ENCODE peak calls at places on chromosomes 1 and 21, in nine cellular contexts. F, Q, I, A, W, U, P, K and R are unnamed samples.

GRCh38 chr1:186595969-186596368 is 84.3 kb downstream of the PTGS2 start:
- DNase-seq in F (no peak), Q (no peak), I (no peak), A (no peak), W (no peak), U (no peak), P (no peak), K (no peak), R (no peak)

GRCh38 chr1:59076612-59077011 is 220.3 kb upstream of the FGGY start:
- DNase-seq in F (no peak), Q (no peak), I (no peak), A (no peak), W (no peak), U (no peak), P (no peak), K (peak), R (no peak)

GRCh38 chr1:15834406-15835204 is 12.9 kb upstream of the SPEN start:
- DNase-seq in F (peak), Q (peak), I (peak), A (peak), W (peak), U (peak), P (peak), K (peak), R (no peak)

GRCh38 chr1:67532452-67533216 is 102.4 kb upstream of the SERBP1 start:
- DNase-seq in F (no peak), Q (no peak), I (no peak), A (peak), W (no peak), U (peak), P (no peak), K (peak), R (no peak)

GRCh38 chr21:30674312-30674711 is 31.6 kb downstream of the KRTAP20-3 start:
- DNase-seq in F (no peak), Q (no peak), I (no peak), A (no peak), W (no peak), U (no peak), P (no peak), K (no peak), R (no peak)

GRCh38 chr1:216929870-216930582 is 206.8 kb upstream of the ESRRG start:
- DNase-seq in F (no peak), Q (no peak), I (no peak), A (no peak), W (no peak), U (no peak), P (no peak), K (peak), R (peak)

GRCh38 chr1:10962483-10962882 is 50.0 kb upstream of the TARDBP start:
- DNase-seq in F (no peak), Q (peak), I (no peak), A (no peak), W (no peak), U (no peak), P (no peak), K (no peak), R (no peak)

GRCh38 chr1:217134857-217135568 is 411.8 kb upstream of the ESRRG start:
- DNase-seq in F (no peak), Q (no peak), I (no peak), A (no peak), W (no peak), U (peak), P (no peak), K (peak), R (no peak)

GRCh38 chr21:42524341-42525227 is 10.9 kb downstream of the SLC37A1 start:
- DNase-seq in F (no peak), Q (peak), I (peak), A (peak), W (no peak), U (peak), P (peak), K (no peak), R (no peak)

GRCh38 chr1:201149400-201149799 is 4.9 kb downstream of the TMEM9 start:
- DNase-seq in F (no peak), Q (no peak), I (no peak), A (no peak), W (no peak), U (peak), P (no peak), K (peak), R (no peak)

GRCh38 chr1:91816055-91816454 is 69.9 kb downstream of the TGFBR3 start:
- DNase-seq in F (no peak), Q (no peak), I (no peak), A (no peak), W (no peak), U (no peak), P (no peak), K (no peak), R (no peak)

GRCh38 chr1:66168467-66168887 is 365.5 kb upstream of the SGIP1 start:
- DNase-seq in F (no peak), Q (no peak), I (no peak), A (no peak), W (no peak), U (no peak), P (no peak), K (no peak), R (no peak)

GRCh38 chr1:98328855-98329254 is 332.7 kb upstream of the SNX7 start:
- DNase-seq in F (no peak), Q (no peak), I (no peak), A (no peak), W (no peak), U (no peak), P (no peak), K (no peak), R (no peak)

GRCh38 chr21:37862536-37862935 is 53.7 kb downstream of the KCNJ6 start:
- DNase-seq in F (no peak), Q (no peak), I (no peak), A (no peak), W (no peak), U (peak), P (no peak), K (peak), R (no peak)

GRCh38 chr1:51566260-51566659 is 47.2 kb upstream of the EPS15 start:
- DNase-seq in F (no peak), Q (no peak), I (no peak), A (no peak), W (no peak), U (no peak), P (no peak), K (no peak), R (no peak)

GRCh38 chr1:51569284-51570062 is 47.4 kb upstream of the OSBPL9 start:
- DNase-seq in F (no peak), Q (no peak), I (no peak), A (no peak), W (no peak), U (no peak), P (no peak), K (peak), R (peak)

GRCh38 chr1:51570063-51570720 is 46.7 kb upstream of the OSBPL9 start:
- DNase-seq in F (no peak), Q (no peak), I (no peak), A (no peak), W (no peak), U (no peak), P (no peak), K (no peak), R (no peak)

GRCh38 chr1:51567653-51568052 is 48.6 kb upstream of the EPS15 start:
- DNase-seq in F (no peak), Q (no peak), I (no peak), A (no peak), W (no peak), U (no peak), P (no peak), K (peak), R (peak)

DNA sequence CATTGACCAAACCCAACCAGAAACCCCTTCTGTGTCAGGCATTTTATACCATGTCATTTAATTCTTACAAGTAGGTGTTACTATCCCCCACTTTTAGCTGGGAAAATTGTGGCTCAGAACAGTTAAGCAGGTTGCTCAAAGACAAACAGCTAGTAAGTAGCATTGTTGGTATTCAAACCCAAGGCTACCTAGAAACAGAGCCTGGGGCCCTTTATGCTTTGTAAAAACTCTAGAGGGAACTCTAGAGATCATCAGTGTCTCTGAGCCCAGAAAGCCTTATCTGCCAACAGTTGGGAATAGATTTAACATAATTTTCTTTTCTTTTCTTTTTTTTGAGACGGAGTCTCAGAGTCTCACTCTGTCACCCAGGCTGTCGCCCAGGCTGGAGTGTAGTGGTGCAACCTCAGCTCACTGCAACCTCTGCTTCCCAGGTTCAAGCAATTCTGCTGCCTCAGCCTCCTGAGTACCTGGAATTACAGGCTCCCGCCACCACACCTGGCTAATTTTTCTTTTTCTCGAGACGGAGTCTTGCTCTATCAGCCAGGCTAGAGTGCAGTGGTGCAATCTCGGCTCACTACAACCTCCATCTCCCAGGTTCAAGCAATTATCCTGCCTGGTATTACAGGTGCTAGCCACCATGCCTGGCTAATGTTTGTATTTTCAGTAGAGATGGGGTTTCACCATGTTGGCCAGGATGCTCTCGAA is 48.5 kb upstream of the OSBPL9 start:
- DNase-seq in F (no peak), Q (no peak), I (no peak), A (no peak), W (no peak), U (no peak), P (no peak), K (no peak), R (no peak)
- H3K27ac ChIP-seq in F (no peak), Q (peak), I (no peak), A (no peak), W (no peak), U (no peak), P (peak), K (peak), R (peak)

DNA sequence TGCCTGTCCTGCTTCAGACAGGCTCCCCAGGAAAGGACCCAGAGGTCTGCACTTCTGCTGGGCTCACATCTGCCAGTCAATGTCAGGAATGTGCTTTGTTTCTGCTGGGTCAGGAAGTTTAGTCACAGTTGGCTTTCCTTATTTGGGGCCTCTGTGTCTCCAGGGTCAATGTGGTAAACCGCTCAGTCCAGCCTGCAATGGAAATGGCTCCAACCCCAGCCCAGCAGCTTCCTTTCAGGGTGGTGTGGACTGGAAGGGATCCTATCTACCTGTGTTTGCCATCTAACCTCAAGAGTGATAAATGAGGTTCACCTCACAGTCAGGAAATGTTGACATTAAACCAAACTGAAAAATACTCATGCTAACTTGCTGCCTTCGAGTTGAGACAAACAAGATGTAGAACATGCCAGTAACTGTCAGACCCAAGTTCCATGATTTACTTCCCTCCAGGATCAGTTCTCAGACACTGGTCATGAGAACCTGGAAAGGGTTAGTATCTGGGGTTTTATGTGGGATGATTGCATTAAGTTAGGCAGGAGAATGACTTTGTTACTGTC is 20.3 kb downstream of the ENO1 start:
- DNase-seq in F (no peak), Q (no peak), I (no peak), A (no peak), W (no peak), U (peak), P (no peak), K (no peak), R (no peak)
- H3K27ac ChIP-seq in F (no peak), Q (peak), I (peak), A (peak), W (no peak), U (peak), P (peak), K (peak), R (peak)

DNA sequence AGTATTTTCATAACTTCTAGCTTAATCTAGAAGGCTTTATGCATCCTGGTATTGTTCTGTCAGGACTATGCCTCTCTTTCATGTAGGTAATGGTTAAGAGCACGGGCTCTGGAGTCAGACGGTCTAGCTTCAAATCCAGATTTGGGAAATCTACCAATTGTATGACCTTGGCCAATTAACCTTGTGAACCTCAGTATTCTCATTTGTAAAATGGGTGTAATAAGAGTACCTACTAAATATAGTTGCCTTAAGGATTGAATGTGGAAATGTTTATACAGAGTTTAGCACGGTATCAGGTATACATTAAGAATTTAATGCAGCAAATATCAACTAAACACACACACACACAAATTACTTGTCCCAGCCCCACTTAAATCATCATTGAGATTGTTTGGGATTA is 97.3 kb upstream of the RAB3GAP2 start:
- DNase-seq in F (no peak), Q (no peak), I (no peak), A (no peak), W (no peak), U (no peak), P (no peak), K (no peak), R (no peak)
- H3K27ac ChIP-seq in F (no peak), Q (peak), I (no peak), A (no peak), W (no peak), U (peak), P (peak), K (no peak), R (peak)

DNA sequence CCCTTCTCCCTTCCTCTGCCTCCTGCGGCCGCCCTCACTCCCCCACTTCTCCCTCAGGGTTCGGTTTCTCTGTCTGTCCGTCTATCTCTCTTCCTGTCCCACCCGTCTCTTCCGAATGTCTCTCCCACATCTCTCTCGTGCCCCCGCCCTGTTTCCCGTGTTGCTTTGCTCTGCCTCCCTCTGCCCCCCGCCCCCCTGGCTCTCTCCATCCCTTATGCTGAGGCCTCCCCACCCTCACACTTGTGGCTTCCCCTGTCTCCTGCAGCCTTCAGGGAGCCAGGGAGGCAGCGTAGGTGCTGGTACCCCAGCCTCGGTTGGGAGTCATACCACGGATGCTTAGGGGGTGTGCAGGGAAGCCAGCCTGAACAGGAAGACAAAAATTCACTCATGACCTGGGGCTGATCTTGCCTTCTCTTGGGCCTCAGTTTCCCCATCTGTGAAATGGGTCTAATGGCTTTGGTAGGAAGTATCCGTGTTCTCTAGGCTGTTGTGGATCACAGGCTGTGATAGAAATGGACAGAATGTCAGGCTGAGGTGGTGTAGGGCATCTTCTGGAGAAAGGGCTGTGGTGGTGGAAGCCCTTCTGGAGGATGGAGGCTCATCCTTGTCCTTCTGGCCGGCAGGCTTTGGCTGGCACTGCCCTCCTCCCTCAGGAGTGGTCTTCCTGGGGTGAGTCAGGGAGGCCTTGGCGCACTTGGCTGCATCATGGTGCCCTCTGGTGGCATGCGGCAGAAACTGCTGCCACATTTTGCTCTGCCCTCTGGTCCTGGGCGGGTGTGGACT is 55.5 kb downstream of the FOXO6 start:
- DNase-seq in F (peak), Q (peak), I (no peak), A (peak), W (no peak), U (peak), P (peak), K (peak), R (no peak)
- H3K27ac ChIP-seq in F (no peak), Q (no peak), I (no peak), A (no peak), W (no peak), U (no peak), P (no peak), K (peak), R (no peak)

GRCh38 chr1:230850547-230850946 is 17.8 kb downstream of the C1orf198 start:
- DNase-seq in F (no peak), Q (no peak), I (no peak), A (no peak), W (no peak), U (no peak), P (no peak), K (no peak), R (no peak)
- H3K27ac ChIP-seq in F (peak), Q (peak), I (peak), A (peak), W (peak), U (peak), P (no peak), K (no peak), R (no peak)

DNA sequence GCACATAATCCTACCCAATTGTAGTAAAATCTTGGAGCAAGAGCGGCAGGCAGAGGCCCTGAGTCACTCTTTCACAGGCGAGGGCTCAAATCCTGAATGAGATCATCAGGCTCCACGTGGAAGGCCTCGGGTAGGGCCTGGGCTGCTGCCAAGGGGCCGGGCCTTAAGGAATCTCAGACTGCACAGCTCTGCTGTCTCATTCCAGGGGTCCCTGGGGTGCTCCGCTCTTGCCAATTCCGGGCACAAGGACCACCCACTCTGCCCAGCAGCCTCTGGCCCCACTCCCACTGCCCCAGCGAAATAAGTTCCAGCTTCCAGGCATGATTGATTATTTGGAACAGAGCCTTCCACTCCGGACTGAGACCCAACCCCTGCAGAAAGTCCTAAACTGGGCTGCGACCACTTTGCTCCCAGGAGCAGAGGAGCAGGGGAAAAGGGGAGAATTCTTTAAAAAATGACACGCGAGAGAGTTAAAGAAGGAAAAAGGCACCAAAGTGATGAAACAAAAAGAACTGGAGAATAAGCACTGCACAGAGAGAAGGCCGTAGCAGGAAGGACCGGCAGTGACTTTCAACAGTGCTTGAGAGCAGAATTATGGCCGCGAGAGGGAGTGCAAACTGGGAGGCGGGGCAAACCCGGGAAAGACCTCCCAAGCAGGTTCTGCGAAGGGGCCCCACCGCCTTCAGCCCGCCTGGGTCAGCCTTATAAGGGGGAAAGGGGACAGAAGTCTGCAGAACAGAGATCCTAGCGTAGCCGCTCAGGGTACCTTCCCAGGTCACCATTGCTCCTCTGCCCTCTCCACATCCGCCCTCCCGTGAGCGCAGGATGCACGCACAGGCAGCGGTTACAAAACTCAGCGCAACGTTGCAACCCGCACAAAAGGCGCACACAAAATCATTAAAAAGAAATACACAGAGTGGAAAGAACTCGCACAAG is 2.0 kb downstream of the ADAMTS1 start:
- DNase-seq in F (peak), Q (peak), I (peak), A (peak), W (peak), U (peak), P (peak), K (peak), R (peak)
- H3K27ac ChIP-seq in F (peak), Q (peak), I (peak), A (peak), W (peak), U (peak), P (peak), K (peak), R (peak)

GRCh38 chr1:170593612-170594011 is 61.6 kb downstream of the GORAB start:
- DNase-seq in F (no peak), Q (no peak), I (no peak), A (no peak), W (no peak), U (no peak), P (no peak), K (no peak), R (no peak)

GRCh38 chr1:170593173-170593572 is 61.2 kb downstream of the GORAB start:
- DNase-seq in F (no peak), Q (no peak), I (no peak), A (no peak), W (no peak), U (no peak), P (no peak), K (no peak), R (no peak)

GRCh38 chr1:170596701-170597100 is 64.7 kb downstream of the GORAB start:
- DNase-seq in F (no peak), Q (no peak), I (no peak), A (no peak), W (no peak), U (no peak), P (no peak), K (no peak), R (no peak)

GRCh38 chr1:170592591-170593111 is 60.7 kb downstream of the GORAB start:
- DNase-seq in F (no peak), Q (no peak), I (no peak), A (no peak), W (no peak), U (no peak), P (no peak), K (no peak), R (no peak)

DNA sequence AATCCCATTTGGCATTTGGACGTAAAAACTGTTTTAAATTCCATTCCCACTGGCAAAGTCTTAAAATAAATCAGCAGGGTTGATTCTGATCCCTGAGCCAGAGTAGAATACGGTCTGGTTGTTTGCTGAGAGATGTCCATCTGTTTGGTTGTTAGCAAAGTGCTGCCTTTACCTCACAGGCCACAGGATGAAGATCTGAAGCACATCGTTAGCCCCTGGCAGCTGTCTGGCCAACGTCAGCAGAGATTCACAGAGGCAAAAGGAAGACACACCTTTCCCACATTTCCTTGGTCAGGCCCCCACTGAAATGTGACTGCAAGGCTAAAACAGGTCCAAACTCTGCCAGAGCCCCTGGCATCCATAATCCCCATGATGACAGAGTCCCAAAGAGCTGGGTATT is 62.3 kb downstream of the GORAB start:
- DNase-seq in F (no peak), Q (no peak), I (no peak), A (no peak), W (no peak), U (no peak), P (no peak), K (no peak), R (no peak)
- H3K27ac ChIP-seq in F (no peak), Q (no peak), I (peak), A (no peak), W (no peak), U (no peak), P (no peak), K (no peak), R (no peak)